ENCODE peak calls at places on chromosomes 1 and 21, in nine cellular contexts. M is transverse colon, A is IMR-90, Z is adrenal gland, U is breast epithelium, P is ovary, S is HepG2, B is prostate gland, Q is spleen. K is an unnamed sample. For H3K36me3, the result is how much of the 10 kb centered on the place peaks cover.

GRCh38 chr1:156725683-156726280 is 2.5 kb upstream of the METTL25B start:
- DNase-seq in M (peak), A (peak), Z (peak), U (peak), P (peak), S (peak), B (peak), Q (peak), K (peak)

GRCh38 chr1:207848234-207848633 is 62.7 kb downstream of the CD34 start:
- DNase-seq in M (peak), A (peak), Z (peak), U (peak), P (no peak), S (peak), B (peak), Q (peak), K (peak)

GRCh38 chr1:42002220-42002619 is 83.5 kb upstream of the HIVEP3 start:
- DNase-seq in M (no peak), A (no peak), Z (no peak), U (no peak), P (no peak), S (no peak), B (no peak), Q (no peak), K (no peak)

GRCh38 chr1:228471762-228472398 is 15.3 kb upstream of the RNF187 start:
- DNase-seq in M (no peak), A (peak), Z (peak), U (no peak), P (no peak), S (peak), B (no peak), Q (no peak), K (no peak)

GRCh38 chr21:41135715-41136114 is 32.2 kb upstream of the BACE2 start:
- DNase-seq in M (no peak), A (no peak), Z (no peak), U (no peak), P (no peak), S (no peak), B (no peak), Q (no peak), K (no peak)

GRCh38 chr1:213419369-213420030 is 368.5 kb downstream of the RPS6KC1 start:
- DNase-seq in M (no peak), A (no peak), Z (no peak), U (no peak), P (no peak), S (peak), B (no peak), Q (no peak), K (no peak)

GRCh38 chr1:245874942-245875580 is 632.0 kb downstream of the SMYD3 start:
- DNase-seq in M (peak), A (peak), Z (peak), U (peak), P (peak), S (no peak), B (peak), Q (no peak), K (peak)

GRCh38 chr1:55062801-55063561 is 23.6 kb downstream of the PCSK9 start:
- DNase-seq in M (no peak), A (no peak), Z (no peak), U (no peak), P (peak), S (no peak), B (no peak), Q (no peak), K (no peak)

GRCh38 chr1:22745675-22746585 is 35.3 kb downstream of the EPHB2 start:
- DNase-seq in M (peak), A (peak), Z (no peak), U (no peak), P (no peak), S (peak), B (no peak), Q (no peak), K (no peak)

GRCh38 chr1:205350626-205351235 is 6.0 kb downstream of the KLHDC8A start:
- DNase-seq in M (no peak), A (no peak), Z (no peak), U (no peak), P (no peak), S (peak), B (no peak), Q (no peak), K (no peak)

GRCh38 chr1:205351984-205352713 is 4.6 kb downstream of the KLHDC8A start:
- DNase-seq in M (peak), A (peak), Z (peak), U (no peak), P (peak), S (peak), B (no peak), Q (no peak), K (no peak)

GRCh38 chr1:205346956-205347574 is 9.7 kb downstream of the KLHDC8A start:
- DNase-seq in M (no peak), A (no peak), Z (no peak), U (no peak), P (no peak), S (no peak), B (no peak), Q (peak), K (no peak)

GRCh38 chr1:205348559-205349477 is 7.9 kb downstream of the KLHDC8A start:
- DNase-seq in M (no peak), A (no peak), Z (no peak), U (no peak), P (no peak), S (no peak), B (no peak), Q (peak), K (no peak)

DNA sequence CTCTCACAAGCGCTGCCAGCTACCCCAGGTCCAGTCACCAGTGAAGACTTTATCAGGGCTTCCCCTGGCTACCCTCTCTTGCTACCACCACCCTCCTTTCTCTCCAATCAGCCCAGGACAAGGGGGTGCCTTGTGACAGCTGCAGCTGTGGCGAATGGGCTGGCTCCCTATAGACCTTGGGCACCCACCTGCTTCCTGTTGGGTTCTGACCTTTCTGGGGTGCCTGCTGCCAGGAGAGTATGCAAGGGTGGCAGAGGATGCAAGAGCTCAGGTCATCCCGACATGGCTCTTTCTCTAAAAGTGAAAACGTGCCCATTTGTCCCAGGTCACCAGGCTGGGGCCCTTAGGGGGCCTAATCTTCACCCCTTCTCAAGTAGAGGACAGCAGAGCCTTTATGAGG is 6.6 kb downstream of the KLHDC8A start:
- DNase-seq in M (no peak), A (no peak), Z (no peak), U (no peak), P (no peak), S (no peak), B (no peak), Q (peak), K (no peak)
- H3K27ac ChIP-seq in M (no peak), A (no peak), Z (no peak), U (no peak), P (peak), S (no peak), B (no peak), Q (no peak), K (no peak)

GRCh38 chr1:109620396-109620817 is 770 bp downstream of the AMPD2 start:
- DNase-seq in M (peak), A (peak), Z (no peak), U (no peak), P (peak), S (no peak), B (no peak), Q (no peak), K (no peak)

GRCh38 chr1:109619405-109619654 is at the start of gene GNAT2:
- DNase-seq in M (no peak), A (no peak), Z (no peak), U (no peak), P (no peak), S (no peak), B (no peak), Q (no peak), K (no peak)

GRCh38 chr1:109620890-109621289 is 1.3 kb downstream of the AMPD2 start:
- DNase-seq in M (peak), A (peak), Z (peak), U (peak), P (peak), S (peak), B (peak), Q (peak), K (peak)

GRCh38 chr1:109618614-109619404 is 607 bp downstream of the GNAT2 start:
- DNase-seq in M (no peak), A (no peak), Z (no peak), U (no peak), P (no peak), S (peak), B (no peak), Q (no peak), K (no peak)

GRCh38 chr1:109619655-109620395 is at the start of gene AMPD2:
- DNase-seq in M (peak), A (peak), Z (peak), U (peak), P (peak), S (peak), B (peak), Q (peak), K (peak)
- TF ChIP-seq POLR2A in M (peak), A (peak), Z (peak), U (peak), P (peak), S (peak), B (peak), Q (peak), K (no peak)

DNA sequence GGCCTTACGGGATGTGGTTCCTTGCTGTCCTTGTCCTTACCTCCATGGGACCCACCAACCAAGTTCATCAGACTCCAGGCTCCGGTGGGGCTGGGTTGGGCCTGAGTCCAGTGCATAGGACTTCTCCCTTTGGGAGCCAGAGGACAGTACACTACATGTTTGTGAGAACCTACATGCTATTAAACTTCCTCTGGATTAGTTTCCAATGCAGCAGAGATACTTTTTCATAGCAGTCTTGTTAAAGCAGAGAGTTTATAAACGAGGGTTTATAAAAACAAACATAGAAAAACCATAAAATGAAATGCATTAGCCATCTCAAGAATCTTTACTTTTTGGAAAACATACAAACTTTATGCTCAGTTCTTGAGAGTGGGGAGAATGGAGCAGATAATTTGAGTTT is 33.4 kb downstream of the INKA2 start:
- DNase-seq in M (no peak), A (peak), Z (no peak), U (no peak), P (no peak), S (no peak), B (no peak), Q (no peak), K (no peak)
- H3K36me3 ChIP-seq in M (under half), A (under half), Z (half or more), U (under half), P (under half), S (under half), B (under half), Q (half or more), K (half or more)

GRCh38 chr1:170598618-170599017 is 65.3 kb upstream of the PRRX1 start:
- DNase-seq in M (no peak), A (no peak), Z (no peak), U (no peak), P (no peak), S (no peak), B (no peak), Q (no peak), K (no peak)
- H3K27ac ChIP-seq in M (no peak), A (no peak), Z (no peak), U (no peak), P (no peak), S (no peak), B (no peak), Q (no peak), K (no peak)